ENCODE peak calls at places on chromosomes 11 and 22, in ten cellular contexts. H is tibial nerve, I is AG09319, F is ovary, U is lower lobe of right lung, R is psoas muscle, Z is fibroblast of lung, J is type B pancreatic cell, W is HL-60, Q is endodermal cell. D is an unnamed sample.

GRCh38 chr11:77113382-77114088 is 10.9 kb downstream of the OMP start:
- DNase-seq in H (no peak), I (no peak), F (no peak), U (no peak), R (peak), Z (peak), J (no peak), W (no peak), Q (peak), D (peak)

GRCh38 chr11:122754553-122755322 is 83.6 kb upstream of the CRTAM start:
- DNase-seq in H (no peak), I (no peak), F (no peak), U (no peak), R (no peak), Z (no peak), J (no peak), W (no peak), Q (peak), D (peak)

GRCh38 chr11:17915500-17916143 is 97.2 kb downstream of the SERGEF start:
- DNase-seq in H (no peak), I (no peak), F (no peak), U (no peak), R (peak), Z (peak), J (no peak), W (no peak), Q (no peak), D (no peak)

GRCh38 chr11:130023204-130023603 is 20.6 kb upstream of the PRDM10 start:
- DNase-seq in H (no peak), I (no peak), F (no peak), U (no peak), R (no peak), Z (peak), J (no peak), W (no peak), Q (no peak), D (peak)

GRCh38 chr22:26586556-26587325 is 3.2 kb downstream of the TPST2 start:
- DNase-seq in H (no peak), I (no peak), F (no peak), U (no peak), R (no peak), Z (no peak), J (no peak), W (no peak), Q (no peak), D (no peak)

GRCh38 chr11:43644626-43645299 is 35.8 kb upstream of the HSD17B12 start:
- DNase-seq in H (no peak), I (no peak), F (no peak), U (no peak), R (no peak), Z (peak), J (no peak), W (peak), Q (no peak), D (peak)

GRCh38 chr11:126431401-126432064 is 76.0 kb downstream of the ST3GAL4 start:
- DNase-seq in H (no peak), I (peak), F (peak), U (no peak), R (peak), Z (peak), J (no peak), W (no peak), Q (no peak), D (no peak)

GRCh38 chr22:26245001-26245400 is 75.7 kb downstream of the SEZ6L start:
- DNase-seq in H (no peak), I (no peak), F (no peak), U (no peak), R (no peak), Z (no peak), J (no peak), W (no peak), Q (no peak), D (no peak)

GRCh38 chr11:29231586-29231985 is 785.2 kb downstream of the KCNA4 start:
- DNase-seq in H (no peak), I (no peak), F (no peak), U (no peak), R (no peak), Z (no peak), J (no peak), W (no peak), Q (no peak), D (no peak)

GRCh38 chr22:27213291-27213690 is 555.9 kb downstream of the MIAT start:
- DNase-seq in H (no peak), I (no peak), F (peak), U (no peak), R (no peak), Z (peak), J (no peak), W (no peak), Q (no peak), D (no peak)

GRCh38 chr11:765025-765801 is 12.1 kb downstream of the GATD1 start:
- DNase-seq in H (no peak), I (no peak), F (peak), U (peak), R (peak), Z (peak), J (peak), W (peak), Q (peak), D (peak)

GRCh38 chr11:720642-721346 is 14.8 kb downstream of the EPS8L2 start:
- DNase-seq in H (no peak), I (no peak), F (peak), U (no peak), R (no peak), Z (no peak), J (peak), W (no peak), Q (peak), D (peak)

GRCh38 chr11:46484101-46484500 is 92.5 kb upstream of the CHRM4 start:
- DNase-seq in H (no peak), I (no peak), F (no peak), U (no peak), R (no peak), Z (no peak), J (no peak), W (no peak), Q (no peak), D (no peak)

GRCh38 chr22:33717694-33718396 is 202.4 kb downstream of the LARGE1 start:
- DNase-seq in H (no peak), I (no peak), F (no peak), U (no peak), R (no peak), Z (no peak), J (no peak), W (no peak), Q (no peak), D (no peak)

GRCh38 chr11:80320226-80320625 is 879.4 kb upstream of the TENM4 start:
- DNase-seq in H (no peak), I (no peak), F (no peak), U (no peak), R (no peak), Z (no peak), J (no peak), W (no peak), Q (no peak), D (no peak)

GRCh38 chr22:29782061-29782845 is 15.1 kb downstream of the UQCR10 start:
- DNase-seq in H (no peak), I (no peak), F (no peak), U (peak), R (peak), Z (peak), J (no peak), W (no peak), Q (peak), D (no peak)

GRCh38 chr22:38964306-38964705 is 6.9 kb downstream of the APOBEC3A start:
- DNase-seq in H (no peak), I (no peak), F (no peak), U (no peak), R (peak), Z (no peak), J (no peak), W (no peak), Q (no peak), D (no peak)

GRCh38 chr22:50216161-50216683 is 15.4 kb downstream of the SELENOO start:
- DNase-seq in H (no peak), I (no peak), F (no peak), U (peak), R (no peak), Z (no peak), J (no peak), W (no peak), Q (no peak), D (no peak)

GRCh38 chr22:46826438-46826837 is 64.0 kb downstream of the TBC1D22A start:
- DNase-seq in H (no peak), I (no peak), F (no peak), U (no peak), R (no peak), Z (no peak), J (no peak), W (no peak), Q (peak), D (no peak)

GRCh38 chr22:46827781-46828180 is 65.3 kb downstream of the TBC1D22A start:
- DNase-seq in H (no peak), I (no peak), F (no peak), U (no peak), R (no peak), Z (no peak), J (no peak), W (no peak), Q (peak), D (no peak)

GRCh38 chr22:46825145-46825544 is 62.7 kb downstream of the TBC1D22A start:
- DNase-seq in H (no peak), I (no peak), F (no peak), U (no peak), R (no peak), Z (peak), J (no peak), W (no peak), Q (peak), D (no peak)

GRCh38 chr22:46828323-46829139 is 66.1 kb downstream of the TBC1D22A start:
- DNase-seq in H (no peak), I (no peak), F (no peak), U (no peak), R (no peak), Z (no peak), J (no peak), W (no peak), Q (peak), D (no peak)

DNA sequence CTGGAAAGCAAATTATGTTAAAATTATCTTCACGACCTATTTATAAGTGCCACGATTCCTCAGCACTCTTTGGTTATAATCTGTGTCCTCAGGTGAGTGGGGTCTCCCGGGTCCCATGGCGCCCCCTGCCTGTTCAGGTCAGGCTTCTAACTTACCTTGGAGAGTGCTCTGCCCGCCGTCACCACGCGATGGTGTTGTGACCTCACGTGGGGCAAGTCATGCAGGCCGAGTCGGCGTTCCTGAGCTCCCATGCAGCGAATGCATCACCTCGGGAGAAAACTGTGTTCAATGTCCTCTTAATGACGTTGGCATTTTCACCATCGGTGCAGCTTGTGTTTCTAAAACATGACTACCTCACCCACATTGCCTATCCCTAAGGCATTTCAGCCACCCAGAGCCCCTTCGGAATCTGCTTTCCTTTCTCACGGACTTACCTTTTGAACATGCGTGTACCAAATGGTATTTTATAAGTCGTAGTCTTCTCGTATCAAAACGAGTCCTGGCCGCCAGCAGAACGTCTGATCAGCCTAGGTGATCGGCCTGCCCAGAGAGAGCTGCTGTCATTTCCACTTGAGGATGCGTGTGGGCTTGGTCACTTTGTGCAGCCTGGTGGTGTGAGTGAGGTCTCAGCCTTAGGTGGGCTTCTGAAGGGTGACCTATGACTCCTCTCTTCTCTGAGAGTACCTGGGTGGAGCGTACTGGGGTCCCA is 64.8 kb downstream of the TBC1D22A start:
- DNase-seq in H (no peak), I (no peak), F (no peak), U (no peak), R (no peak), Z (no peak), J (no peak), W (no peak), Q (peak), D (no peak)
- TF ChIP-seq CTCF in H (no peak), I (no peak), F (no peak), U (no peak), R (no peak), Z (no peak), J (peak), W (no peak), Q (peak), D (no peak)

GRCh38 chr11:134464196-134464595 is 52.2 kb upstream of the B3GAT1 start:
- DNase-seq in H (no peak), I (no peak), F (no peak), U (no peak), R (no peak), Z (no peak), J (no peak), W (no peak), Q (no peak), D (no peak)

GRCh38 chr11:134461621-134462020 is 49.6 kb upstream of the B3GAT1 start:
- DNase-seq in H (no peak), I (no peak), F (no peak), U (no peak), R (no peak), Z (no peak), J (no peak), W (no peak), Q (no peak), D (no peak)

GRCh38 chr11:134466035-134466908 is 54.2 kb upstream of the B3GAT1 start:
- DNase-seq in H (no peak), I (no peak), F (no peak), U (no peak), R (no peak), Z (no peak), J (no peak), W (no peak), Q (peak), D (no peak)

GRCh38 chr11:134464981-134465730 is 53.1 kb upstream of the B3GAT1 start:
- DNase-seq in H (no peak), I (no peak), F (no peak), U (no peak), R (no peak), Z (no peak), J (no peak), W (no peak), Q (no peak), D (no peak)

GRCh38 chr11:134463716-134464115 is 51.7 kb upstream of the B3GAT1 start:
- DNase-seq in H (no peak), I (no peak), F (no peak), U (no peak), R (no peak), Z (no peak), J (no peak), W (no peak), Q (no peak), D (no peak)
- TF ChIP-seq CTCF in H (no peak), I (no peak), F (no peak), U (no peak), R (no peak), Z (no peak), J (no peak), W (no peak), Q (no peak), D (no peak)

DNA sequence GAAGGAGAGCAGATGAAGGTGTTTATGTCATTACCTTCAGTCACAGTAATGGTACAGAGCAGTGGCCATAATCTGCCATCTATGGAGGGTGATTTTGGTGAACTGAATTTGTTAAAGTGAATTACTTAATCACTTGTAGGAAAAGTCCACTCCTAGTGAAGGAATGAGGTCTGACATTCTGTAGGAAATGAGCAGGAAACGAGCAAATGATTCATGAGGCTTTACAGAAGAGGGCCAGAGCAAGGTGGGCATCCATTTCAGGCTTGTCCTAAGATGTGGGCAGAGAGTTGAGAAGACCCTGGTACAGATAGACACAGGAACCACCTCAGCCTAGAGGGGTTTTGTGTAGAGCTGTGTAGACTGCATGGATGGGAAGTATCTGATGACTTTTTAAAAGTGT is 6.0 kb upstream of the SGSM3 start:
- DNase-seq in H (no peak), I (no peak), F (no peak), U (no peak), R (no peak), Z (no peak), J (no peak), W (no peak), Q (no peak), D (no peak)
- TF ChIP-seq CTCF in H (no peak), I (no peak), F (no peak), U (no peak), R (no peak), Z (no peak), J (no peak), W (no peak), Q (no peak), D (no peak)

GRCh38 chr11:12871251-12871650 is 137.9 kb upstream of the RASSF10 start:
- DNase-seq in H (no peak), I (no peak), F (no peak), U (no peak), R (no peak), Z (peak), J (no peak), W (no peak), Q (no peak), D (no peak)

GRCh38 chr11:12865871-12866595 is 143.1 kb upstream of the RASSF10 start:
- DNase-seq in H (no peak), I (no peak), F (no peak), U (no peak), R (no peak), Z (no peak), J (no peak), W (no peak), Q (no peak), D (no peak)

GRCh38 chr11:12867531-12867930 is 141.6 kb upstream of the RASSF10 start:
- DNase-seq in H (no peak), I (no peak), F (no peak), U (no peak), R (no peak), Z (no peak), J (no peak), W (no peak), Q (no peak), D (no peak)

GRCh38 chr11:12871788-12872321 is 137.3 kb upstream of the RASSF10 start:
- DNase-seq in H (no peak), I (no peak), F (no peak), U (no peak), R (no peak), Z (peak), J (no peak), W (no peak), Q (no peak), D (no peak)

GRCh38 chr11:12868315-12869073 is 140.6 kb upstream of the RASSF10 start:
- DNase-seq in H (no peak), I (no peak), F (no peak), U (no peak), R (no peak), Z (peak), J (no peak), W (no peak), Q (no peak), D (no peak)
- TF ChIP-seq CTCF in H (no peak), I (no peak), F (peak), U (no peak), R (no peak), Z (peak), J (peak), W (no peak), Q (peak), D (no peak)

GRCh38 chr11:33256808-33257159 is 397 bp upstream of the HIPK3 start:
- DNase-seq in H (no peak), I (no peak), F (no peak), U (no peak), R (no peak), Z (no peak), J (no peak), W (no peak), Q (no peak), D (no peak)

GRCh38 chr11:33257897-33258630 is 883 bp downstream of the HIPK3 start:
- DNase-seq in H (peak), I (peak), F (peak), U (peak), R (peak), Z (peak), J (peak), W (peak), Q (peak), D (peak)

GRCh38 chr11:33257160-33257896 is at the start of gene HIPK3:
- DNase-seq in H (peak), I (peak), F (peak), U (peak), R (peak), Z (peak), J (peak), W (peak), Q (peak), D (peak)

GRCh38 chr11:33259869-33260268 is 2.7 kb downstream of the HIPK3 start:
- DNase-seq in H (no peak), I (no peak), F (no peak), U (no peak), R (no peak), Z (no peak), J (no peak), W (no peak), Q (no peak), D (no peak)

DNA sequence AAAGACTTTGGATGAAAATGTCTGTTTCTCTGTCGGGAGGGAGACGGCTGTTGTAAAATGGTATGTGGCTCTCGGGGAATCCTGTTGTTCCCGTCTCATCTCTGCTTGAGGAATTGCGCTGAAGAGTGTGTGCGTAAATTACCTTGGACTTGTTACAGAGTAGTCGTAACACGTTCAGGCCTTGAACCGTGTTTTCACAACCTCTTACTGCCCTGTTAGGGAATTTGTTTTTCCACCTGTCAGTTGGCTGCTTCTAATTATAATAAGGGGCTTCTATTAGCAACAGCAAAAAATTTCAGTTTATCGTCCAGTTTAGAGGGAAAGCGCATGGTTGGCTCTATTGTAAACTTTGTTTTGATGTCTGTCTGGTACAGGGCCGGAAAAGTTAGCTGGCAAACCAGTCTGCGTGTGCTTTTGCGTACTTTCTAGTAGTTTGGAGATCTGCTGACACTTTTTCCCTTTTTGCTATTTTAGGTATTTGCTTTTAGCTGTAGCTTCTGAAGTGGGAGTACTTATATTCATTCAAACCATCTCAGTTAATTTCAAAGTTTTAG is 1.5 kb downstream of the HIPK3 start:
- DNase-seq in H (no peak), I (no peak), F (no peak), U (no peak), R (no peak), Z (peak), J (no peak), W (no peak), Q (no peak), D (no peak)
- TF ChIP-seq CTCF in H (no peak), I (no peak), F (no peak), U (no peak), R (no peak), Z (no peak), J (peak), W (no peak), Q (peak), D (no peak)

GRCh38 chr11:134244593-134244992 is 8.6 kb downstream of the THYN1 start:
- DNase-seq in H (no peak), I (no peak), F (no peak), U (no peak), R (no peak), Z (no peak), J (no peak), W (peak), Q (peak), D (peak)
- TF ChIP-seq CTCF in H (peak), I (peak), F (no peak), U (peak), R (peak), Z (peak), J (peak), W (peak), Q (peak), D (peak)

GRCh38 chr11:128692750-128693578 is 908 bp upstream of the FLI1 start:
- DNase-seq in H (no peak), I (no peak), F (no peak), U (peak), R (peak), Z (peak), J (no peak), W (no peak), Q (peak), D (peak)
- TF ChIP-seq CTCF in H (no peak), I (no peak), F (no peak), U (no peak), R (no peak), Z (no peak), J (no peak), W (no peak), Q (no peak), D (no peak)

GRCh38 chr22:44752285-44753188 is at the start of gene ARHGAP8:
- DNase-seq in H (no peak), I (no peak), F (no peak), U (peak), R (no peak), Z (no peak), J (no peak), W (no peak), Q (peak), D (peak)
- TF ChIP-seq CTCF in H (no peak), I (no peak), F (no peak), U (no peak), R (no peak), Z (no peak), J (no peak), W (no peak), Q (no peak), D (no peak)

DNA sequence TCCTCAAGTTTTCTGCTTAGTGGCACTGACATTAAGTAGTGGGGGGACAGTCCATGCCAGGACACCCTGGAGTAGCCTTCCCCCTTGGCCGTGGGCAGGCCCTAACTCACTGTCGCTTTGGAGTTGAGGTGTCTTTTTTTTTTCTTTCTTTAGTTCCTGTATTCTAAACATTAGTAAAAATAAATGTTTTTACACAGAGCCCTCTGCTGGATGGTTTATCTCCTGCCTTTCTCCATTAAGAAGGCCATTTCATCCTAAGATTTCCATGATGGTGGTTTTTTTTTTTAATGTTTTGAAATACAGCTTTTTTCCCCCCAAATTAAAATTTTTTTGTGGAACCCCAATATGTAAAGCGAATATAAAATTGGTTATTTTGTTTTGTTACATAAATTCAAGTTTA is 1.8 kb upstream of the TIGD3 start:
- DNase-seq in H (no peak), I (no peak), F (no peak), U (no peak), R (no peak), Z (no peak), J (no peak), W (no peak), Q (no peak), D (no peak)
- TF ChIP-seq CTCF in H (peak), I (peak), F (no peak), U (no peak), R (no peak), Z (peak), J (peak), W (peak), Q (peak), D (no peak)